ENCODE peak calls at places on chromosomes 16 and 17, in four cellular contexts. Q is CD8-positive, alpha-beta T cell; O is choroid plexus epithelial cell; P is fibroblast of mammary gland. V is an unnamed sample.

GRCh38 chr16:14405611-14406537 is 224.2 kb downstream of the PARN start:
- DNase-seq in Q (no peak), O (no peak), P (no peak), V (no peak)

GRCh38 chr17:81566461-81567126 is 14.4 kb upstream of the FAAP100 start:
- DNase-seq in Q (no peak), O (peak; percentile 97), P (peak; percentile 90), V (peak; percentile 97)

GRCh38 chr16:74936902-74937560 is 47.9 kb downstream of the WDR59 start:
- DNase-seq in Q (no peak), O (peak; percentile 95), P (peak; percentile 99), V (peak; percentile 67)

GRCh38 chr17:44218344-44219125 is 940 bp downstream of the UBTF start:
- DNase-seq in Q (peak; percentile 84), O (peak; percentile 91), P (peak; percentile 84), V (peak; percentile 89)

GRCh38 chr17:28643979-28644781 is 778 bp downstream of the BLTP2 start:
- DNase-seq in Q (no peak), O (peak; percentile 72), P (peak; percentile 39), V (peak; percentile 54)

GRCh38 chr16:84177740-84178070 is 9.2 kb downstream of the TAF1C start:
- DNase-seq in Q (no peak), O (peak; percentile 46), P (peak; percentile 61), V (peak; percentile 59)

GRCh38 chr17:57257911-57258885 is 1.9 kb downstream of the MSI2 start:
- DNase-seq in Q (no peak), O (peak; percentile 20), P (no peak), V (no peak)

GRCh38 chr16:53053967-53054669 is 673 bp upstream of the CHD9 start:
- DNase-seq in Q (no peak), O (peak; percentile 46), P (peak; percentile 39), V (no peak)

GRCh38 chr16:88538366-88539060 is 31.7 kb upstream of the ZC3H18 start:
- DNase-seq in Q (no peak), O (no peak), P (no peak), V (no peak)

GRCh38 chr16:81908466-81909230 is 102.6 kb downstream of the SDR42E1 start:
- DNase-seq in Q (no peak), O (no peak), P (no peak), V (no peak)

GRCh38 chr17:78127240-78127887 is 1.2 kb downstream of the TMC6 start:
- DNase-seq in Q (no peak), O (no peak), P (no peak), V (no peak)

GRCh38 chr17:69560987-69561441 is 146.5 kb downstream of the MAP2K6 start:
- DNase-seq in Q (no peak), O (no peak), P (peak; percentile 25), V (peak; percentile 15)

GRCh38 chr17:55609737-55610201 is 98.5 kb upstream of the SMIM36 start:
- DNase-seq in Q (no peak), O (peak; percentile 95), P (peak; percentile 84), V (peak; percentile 9)

GRCh38 chr17:28746611-28747045 is 2.8 kb downstream of the TRAF4 start:
- DNase-seq in Q (no peak), O (no peak), P (no peak), V (no peak)

GRCh38 chr17:80891096-80892018 is 100.3 kb upstream of the CHMP6 start:
- DNase-seq in Q (peak; percentile 53), O (peak; percentile 89), P (peak; percentile 92), V (peak; percentile 82)

GRCh38 chr16:10886739-10887269 is 9.8 kb downstream of the CIITA start:
- DNase-seq in Q (no peak), O (no peak), P (no peak), V (no peak)

GRCh38 chr16:62254847-62255246 is 218.6 kb upstream of the CDH8 start:
- DNase-seq in Q (no peak), O (no peak), P (no peak), V (no peak)

GRCh38 chr16:2855536-2855935 is 2.4 kb downstream of the PRSS22 start:
- DNase-seq in Q (no peak), O (no peak), P (no peak), V (no peak)

GRCh38 chr17:35568561-35568960 is 7.9 kb upstream of the SLFN14 start:
- DNase-seq in Q (no peak), O (peak; percentile 70), P (peak; percentile 73), V (peak; percentile 40)

GRCh38 chr16:15492091-15492740 is 57.8 kb downstream of the BMERB1 start:
- DNase-seq in Q (no peak), O (no peak), P (no peak), V (no peak)

GRCh38 chr16:5854027-5854426 is 756.4 kb upstream of the EEF2KMT start:
- DNase-seq in Q (no peak), O (no peak), P (no peak), V (no peak)

GRCh38 chr16:29857133-29857760 is 5.8 kb downstream of the CDIPT start:
- DNase-seq in Q (no peak), O (peak; percentile 56), P (peak; percentile 89), V (peak; percentile 95)

GRCh38 chr17:42460371-42460770 is 1.7 kb downstream of the ATP6V0A1 start:
- DNase-seq in Q (no peak), O (no peak), P (no peak), V (no peak)

GRCh38 chr17:81837641-81838040 is 2.8 kb upstream of the PPP1R27 start:
- DNase-seq in Q (no peak), O (no peak), P (peak; percentile 44), V (peak; percentile 71)

GRCh38 chr17:8057691-8058114 is 18.8 kb downstream of the ALOX15B start:
- DNase-seq in Q (peak; percentile 15), O (peak; percentile 90), P (peak; percentile 85), V (peak; percentile 73)

GRCh38 chr17:63640038-63640437 is 17.8 kb downstream of the MAP3K3 start:
- DNase-seq in Q (no peak), O (no peak), P (no peak), V (no peak)

GRCh38 chr17:28716740-28717577 is 709 bp downstream of the RAB34 start:
- DNase-seq in Q (no peak), O (peak; percentile 46), P (peak; percentile 38), V (peak; percentile 44)

GRCh38 chr16:58640949-58641348 is 11.3 kb upstream of the CNOT1 start:
- DNase-seq in Q (no peak), O (no peak), P (no peak), V (no peak)

GRCh38 chr16:58639230-58639629 is 9.6 kb upstream of the CNOT1 start:
- DNase-seq in Q (no peak), O (no peak), P (no peak), V (no peak)

GRCh38 chr16:58636474-58636873 is 6.8 kb upstream of the CNOT1 start:
- DNase-seq in Q (no peak), O (no peak), P (no peak), V (no peak)

GRCh38 chr16:58639836-58640235 is 10.2 kb upstream of the CNOT1 start:
- DNase-seq in Q (no peak), O (no peak), P (no peak), V (no peak)

GRCh38 chr16:58638148-58639036 is 8.8 kb upstream of the CNOT1 start:
- DNase-seq in Q (no peak), O (peak; percentile 94), P (peak; percentile 90), V (peak; percentile 92)
- TF ChIP-seq CTCF in Q (no peak), O (peak; percentile 77), P (peak; percentile 53), V (peak; percentile 62)

DNA sequence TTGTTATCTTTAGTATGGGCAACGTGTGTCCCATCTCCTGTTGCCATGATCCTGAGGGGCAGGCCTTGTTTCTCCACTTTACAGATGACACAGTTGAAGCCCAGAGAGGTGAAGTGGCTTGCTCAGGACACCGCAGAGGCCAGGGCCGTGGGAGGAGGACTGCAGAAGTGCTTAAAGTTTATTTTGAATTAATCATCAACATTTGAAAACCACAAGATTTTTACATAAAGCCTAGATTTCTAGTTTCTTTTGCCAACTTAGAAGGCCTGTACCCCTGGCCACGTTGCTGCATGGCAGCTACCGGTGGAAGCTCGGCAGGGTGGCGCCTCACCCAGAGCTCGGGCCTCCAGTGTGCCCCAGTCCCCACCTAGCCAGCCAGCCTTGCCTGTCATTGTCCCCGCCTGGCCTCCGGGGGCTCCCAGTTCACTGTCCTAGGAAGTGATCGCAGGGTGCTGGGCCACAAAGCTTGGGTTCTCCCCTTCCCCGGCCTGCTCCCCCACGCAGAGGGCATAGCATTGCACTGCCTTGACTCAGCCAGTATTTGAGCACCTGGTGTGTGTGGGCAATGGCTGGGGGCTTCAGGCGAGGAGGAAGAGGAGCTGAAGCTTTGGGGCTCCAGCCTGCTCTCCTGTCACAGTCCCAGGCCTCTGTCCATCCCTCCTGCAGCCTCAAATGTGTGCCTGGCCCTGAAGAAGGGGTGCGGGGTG is 14.8 kb upstream of the ADCY7 start:
- DNase-seq in Q (no peak), O (peak; percentile 85), P (peak; percentile 94), V (peak; percentile 96)
- H3K4me3 ChIP-seq in Q (no peak overlapping the region), O (no peak overlapping the region), P (no peak overlapping the region), V (no peak overlapping the region)

DNA sequence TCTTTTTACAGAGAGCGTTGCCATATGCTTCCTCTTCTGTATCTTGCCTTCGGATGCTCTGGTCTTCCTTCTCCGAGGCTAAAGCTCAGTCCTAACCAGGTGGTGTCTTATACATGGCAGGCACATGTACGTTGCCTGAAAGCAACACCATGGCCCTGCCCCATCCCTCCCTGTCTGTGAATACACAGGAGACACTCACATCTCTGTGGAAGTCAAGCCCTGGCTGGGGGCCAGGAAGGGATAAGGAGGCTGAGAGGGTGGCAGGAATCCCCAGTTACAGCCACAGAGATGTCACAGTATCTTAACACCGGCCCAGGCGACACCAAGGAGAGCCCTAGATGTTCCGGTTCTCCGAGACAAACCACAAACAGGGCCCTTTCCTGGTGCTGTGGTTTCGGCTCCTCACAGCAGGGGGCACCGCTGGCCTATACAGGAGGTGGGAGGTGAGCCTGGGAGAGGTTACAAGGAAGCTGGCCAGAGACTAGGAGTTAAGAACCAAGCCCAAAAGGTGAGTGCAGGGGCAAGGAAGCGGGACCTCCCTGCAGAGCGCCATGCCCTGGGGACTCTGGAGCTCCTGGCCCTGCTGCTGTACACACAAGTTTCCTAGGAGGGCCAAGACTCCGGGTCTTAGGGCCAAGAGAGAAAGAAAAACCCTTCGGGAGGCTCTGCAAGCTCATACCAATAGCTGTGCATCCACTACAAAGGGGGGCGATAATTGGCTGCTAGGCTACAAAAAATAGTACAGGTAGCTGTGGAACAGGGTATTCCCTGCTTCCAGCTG is 41.7 kb downstream of the SRL start:
- DNase-seq in Q (no peak), O (peak; percentile 70), P (peak; percentile 60), V (peak; percentile 48)
- TF ChIP-seq CTCF in Q (no peak), O (peak; percentile 63), P (peak; percentile 88), V (peak; percentile 77)

GRCh38 chr17:21028192-21028591 is 14.6 kb downstream of the USP22 start:
- DNase-seq in Q (no peak), O (no peak), P (no peak), V (no peak)

GRCh38 chr17:21031756-21032396 is 10.9 kb downstream of the USP22 start:
- DNase-seq in Q (no peak), O (no peak), P (no peak), V (no peak)

GRCh38 chr17:21029032-21029431 is 13.8 kb downstream of the USP22 start:
- DNase-seq in Q (no peak), O (peak; percentile 81), P (peak; percentile 93), V (peak; percentile 82)

GRCh38 chr17:21030375-21030774 is 12.4 kb downstream of the USP22 start:
- DNase-seq in Q (no peak), O (no peak), P (no peak), V (no peak)

DNA sequence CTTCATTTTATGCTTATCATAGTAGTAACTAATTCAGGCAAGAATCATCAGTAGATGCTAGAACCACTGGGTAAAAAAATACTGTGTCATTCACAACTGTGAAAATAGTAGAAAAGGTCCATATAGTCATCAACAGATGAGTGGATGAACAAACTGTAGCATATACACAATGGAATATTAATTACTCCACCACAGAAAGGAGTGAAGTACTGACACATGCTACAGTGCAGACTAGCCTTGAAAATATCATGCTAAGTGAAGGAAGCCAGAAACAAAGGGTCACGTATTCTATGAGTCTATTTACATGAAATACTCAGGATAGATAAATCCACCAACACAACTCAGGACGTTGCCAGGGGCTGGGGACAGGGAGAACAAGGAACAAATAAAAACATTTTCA is 13.3 kb downstream of the USP22 start:
- DNase-seq in Q (no peak), O (no peak), P (peak; percentile 29), V (no peak)
- H3K4me3 ChIP-seq in Q (no peak overlapping the region), O (no peak overlapping the region), P (no peak overlapping the region), V (no peak overlapping the region)

V was measured in AG10803.